ENCODE peak calls at places on chromosomes 6 and 20, in four cellular contexts. Y is A549, V is NB4, J is body of pancreas. X is an unnamed sample.

GRCh38 chr20:40687384-40688128 is 1.5 kb downstream of the MAFB start:
- DNase-seq in Y (no peak), V (no peak), J (peak), X (no peak)

GRCh38 chr6:143248359-143248758 is 187.7 kb downstream of the AIG1 start:
- DNase-seq in Y (no peak), V (no peak), J (no peak), X (no peak)

GRCh38 chr6:26125015-26125690 is 37.9 kb downstream of the HFE start:
- DNase-seq in Y (peak), V (peak), J (peak), X (no peak)

GRCh38 chr6:26155066-26155925 is 68.1 kb downstream of the HFE start:
- DNase-seq in Y (peak), V (peak), J (peak), X (no peak)

GRCh38 chr6:155024628-155025027 is 29.5 kb downstream of the TIAM2 start:
- DNase-seq in Y (no peak), V (no peak), J (no peak), X (no peak)

GRCh38 chr20:63248835-63249591 is 5.2 kb downstream of the NKAIN4 start:
- DNase-seq in Y (no peak), V (no peak), J (no peak), X (peak)

GRCh38 chr20:13012886-13013285 is 4.1 kb downstream of the SPTLC3 start:
- DNase-seq in Y (no peak), V (no peak), J (no peak), X (no peak)

GRCh38 chr6:13404115-13404891 is 76.0 kb upstream of the TBC1D7 start:
- DNase-seq in Y (no peak), V (peak), J (no peak), X (no peak)

GRCh38 chr20:2955257-2955950 is 82.1 kb downstream of the PTPRA start:
- DNase-seq in Y (no peak), V (peak), J (no peak), X (no peak)

GRCh38 chr6:150492507-150492906 is 107.2 kb upstream of the PLEKHG1 start:
- DNase-seq in Y (peak), V (peak), J (no peak), X (peak)

GRCh38 chr6:150492941-150493340 is 106.7 kb upstream of the PLEKHG1 start:
- DNase-seq in Y (peak), V (no peak), J (no peak), X (peak)

GRCh38 chr6:150491796-150492142 is 107.9 kb upstream of the PLEKHG1 start:
- DNase-seq in Y (no peak), V (no peak), J (no peak), X (no peak)

GRCh38 chr6:150490586-150490985 is 109.1 kb upstream of the PLEKHG1 start:
- DNase-seq in Y (no peak), V (no peak), J (no peak), X (no peak)

DNA sequence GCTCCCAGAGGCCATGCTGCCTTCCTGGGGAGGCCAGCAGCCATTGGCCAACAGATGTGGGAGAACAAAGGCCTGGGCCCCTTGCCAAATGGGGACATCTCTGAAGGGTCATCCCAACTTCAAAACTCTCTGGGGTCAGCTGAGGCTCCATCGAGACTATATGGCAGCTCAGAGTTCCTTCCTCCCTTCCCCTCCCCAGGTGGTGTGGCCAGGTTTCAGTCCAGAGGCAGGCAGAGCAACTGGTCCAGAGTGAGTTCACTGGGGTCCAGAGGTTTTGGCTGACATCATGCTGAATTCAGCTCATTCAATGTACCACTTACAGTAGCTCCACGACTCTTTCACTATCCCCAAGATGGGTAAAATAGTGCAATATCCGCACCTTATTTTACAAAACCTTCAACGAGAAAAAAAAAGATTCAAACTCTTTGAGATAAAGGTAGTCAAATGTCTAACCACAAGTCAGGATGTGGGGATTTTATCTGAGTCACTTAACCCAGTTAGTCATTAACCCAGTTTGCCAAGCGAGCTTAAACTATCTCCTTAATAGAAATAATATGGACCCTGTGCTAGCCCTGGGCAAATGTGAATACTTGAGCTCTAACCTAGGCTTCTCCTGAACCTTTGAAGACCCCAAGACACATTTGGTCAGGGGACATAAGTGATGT is 108.4 kb upstream of the PLEKHG1 start:
- DNase-seq in Y (no peak), V (no peak), J (no peak), X (peak)
- H3K4me3 ChIP-seq in Y (no peak), V (no peak), J (no peak), X (peak)

GRCh38 chr6:56851104-56851503 is 103.8 kb upstream of the BEND6 start:
- DNase-seq in Y (no peak), V (no peak), J (no peak), X (no peak)

GRCh38 chr6:56850618-56851017 is 104.3 kb upstream of the BEND6 start:
- DNase-seq in Y (no peak), V (no peak), J (no peak), X (no peak)

GRCh38 chr6:56848105-56848504 is 106.8 kb upstream of the BEND6 start:
- DNase-seq in Y (no peak), V (peak), J (no peak), X (no peak)

GRCh38 chr6:56851541-56852248 is 103.2 kb upstream of the BEND6 start:
- DNase-seq in Y (peak), V (peak), J (peak), X (no peak)

GRCh38 chr6:56849876-56850275 is 105.0 kb upstream of the BEND6 start:
- DNase-seq in Y (no peak), V (no peak), J (no peak), X (no peak)
- H3K4me3 ChIP-seq in Y (no peak), V (no peak), J (no peak), X (no peak)

GRCh38 chr6:138485005-138485545 is 14.2 kb downstream of the NHSL1 start:
- DNase-seq in Y (no peak), V (no peak), J (no peak), X (no peak)
- H3K4me3 ChIP-seq in Y (no peak), V (no peak), J (no peak), X (peak)

GRCh38 chr6:139711714-139712585 is 337.5 kb upstream of the CITED2 start:
- DNase-seq in Y (no peak), V (no peak), J (no peak), X (no peak)
- H3K4me3 ChIP-seq in Y (no peak), V (no peak), J (no peak), X (no peak)